ENCODE peak calls at places on chromosomes 16 and 17, in nine cellular contexts. O is AG04450, K is HTR-8/SVneo, N is H54, G is memory B cell, L is head of caudate nucleus, A is cardiac fibroblast, Q is fibroblast of pulmonary artery, I is activated T-cell treated with anti-CD3 and anti-CD28 coated beads for 48 hours. S is an unnamed sample.

GRCh38 chr16:66660422-66661209 is 35.9 kb downstream of the CMTM4 start:
- DNase-seq in O (peak), K (peak), N (peak), G (no peak), L (peak), A (peak), Q (peak), I (no peak), S (no peak)

GRCh38 chr17:48908047-48908843 is at the start of gene UBE2Z:
- DNase-seq in O (peak), K (peak), N (peak), G (peak), L (peak), A (peak), Q (peak), I (peak), S (peak)

GRCh38 chr17:5419959-5420653 is at the start of gene RPAIN:
- DNase-seq in O (no peak), K (peak), N (peak), G (no peak), L (peak), A (peak), Q (peak), I (peak), S (peak)

GRCh38 chr17:33725675-33726271 is 432.7 kb upstream of the ASIC2 start:
- DNase-seq in O (no peak), K (peak), N (peak), G (no peak), L (peak), A (peak), Q (peak), I (peak), S (no peak)

GRCh38 chr16:14286381-14287230 is 215.5 kb downstream of the MRTFB start:
- DNase-seq in O (no peak), K (no peak), N (no peak), G (peak), L (no peak), A (peak), Q (peak), I (no peak), S (no peak)

GRCh38 chr17:57388326-57388725 is 132.0 kb downstream of the MSI2 start:
- DNase-seq in O (no peak), K (no peak), N (no peak), G (no peak), L (no peak), A (no peak), Q (no peak), I (no peak), S (no peak)

GRCh38 chr17:49779730-49780220 is 8.7 kb upstream of the KAT7 start:
- DNase-seq in O (peak), K (peak), N (peak), G (no peak), L (no peak), A (peak), Q (peak), I (no peak), S (no peak)

GRCh38 chr16:87420401-87421368 is 28.5 kb downstream of the MAP1LC3B start:
- DNase-seq in O (no peak), K (no peak), N (no peak), G (no peak), L (no peak), A (no peak), Q (no peak), I (no peak), S (no peak)

GRCh38 chr16:64627781-64628180 is 494.1 kb downstream of the CDH11 start:
- DNase-seq in O (no peak), K (no peak), N (no peak), G (no peak), L (peak), A (no peak), Q (no peak), I (no peak), S (no peak)

GRCh38 chr17:17096438-17097178 is 54.4 kb downstream of the MPRIP start:
- DNase-seq in O (no peak), K (no peak), N (no peak), G (no peak), L (no peak), A (peak), Q (peak), I (no peak), S (no peak)

GRCh38 chr17:63926164-63926563 is 6.0 kb downstream of the CD79B start:
- DNase-seq in O (no peak), K (no peak), N (peak), G (no peak), L (no peak), A (no peak), Q (no peak), I (no peak), S (no peak)

GRCh38 chr17:66938656-66939055 is 25.9 kb upstream of the CACNG4 start:
- DNase-seq in O (no peak), K (no peak), N (no peak), G (no peak), L (no peak), A (no peak), Q (no peak), I (no peak), S (no peak)

GRCh38 chr17:46962374-46962790 is 16.7 kb downstream of the RPRML start:
- DNase-seq in O (peak), K (no peak), N (no peak), G (no peak), L (no peak), A (peak), Q (peak), I (no peak), S (no peak)

GRCh38 chr16:15975172-15975571 is 25.8 kb downstream of the ABCC1 start:
- DNase-seq in O (no peak), K (no peak), N (no peak), G (no peak), L (no peak), A (peak), Q (no peak), I (no peak), S (no peak)

GRCh38 chr16:2841606-2842339 is 11.7 kb downstream of the ZG16B start:
- DNase-seq in O (no peak), K (no peak), N (no peak), G (no peak), L (no peak), A (no peak), Q (no peak), I (no peak), S (no peak)

GRCh38 chr17:49696233-49696761 is 11.5 kb downstream of the SLC35B1 start:
- DNase-seq in O (no peak), K (no peak), N (no peak), G (no peak), L (no peak), A (no peak), Q (no peak), I (peak), S (no peak)

GRCh38 chr17:75005291-75005690 is 7.2 kb upstream of the MRPL58 start:
- DNase-seq in O (no peak), K (no peak), N (no peak), G (no peak), L (no peak), A (no peak), Q (no peak), I (no peak), S (no peak)

GRCh38 chr17:18129041-18129502 is 20.5 kb downstream of the MYO15A start:
- DNase-seq in O (peak), K (peak), N (peak), G (no peak), L (no peak), A (peak), Q (peak), I (no peak), S (no peak)

GRCh38 chr16:79089735-79090284 is 510.7 kb downstream of the MAF start:
- DNase-seq in O (no peak), K (no peak), N (no peak), G (no peak), L (no peak), A (no peak), Q (no peak), I (peak), S (no peak)

GRCh38 chr17:48054238-48055185 is 6.4 kb downstream of the NFE2L1 start:
- DNase-seq in O (no peak), K (no peak), N (no peak), G (no peak), L (peak), A (peak), Q (peak), I (no peak), S (no peak)

GRCh38 chr16:56700195-56700594 is 17.9 kb downstream of the MT1X start:
- DNase-seq in O (no peak), K (no peak), N (no peak), G (no peak), L (no peak), A (peak), Q (peak), I (no peak), S (no peak)

GRCh38 chr17:46770818-46771600 is 47.5 kb downstream of the WNT3 start:
- DNase-seq in O (no peak), K (peak), N (no peak), G (peak), L (peak), A (peak), Q (peak), I (peak), S (no peak)

GRCh38 chr16:57826706-57827625 is 24.7 kb upstream of the KIFC3 start:
- DNase-seq in O (no peak), K (no peak), N (no peak), G (no peak), L (no peak), A (no peak), Q (no peak), I (no peak), S (no peak)

GRCh38 chr17:61415374-61416210 is 15.9 kb downstream of the TBX2 start:
- DNase-seq in O (no peak), K (no peak), N (peak), G (no peak), L (no peak), A (no peak), Q (no peak), I (no peak), S (no peak)

GRCh38 chr17:65064452-65065019 is 8.0 kb upstream of the GNA13 start:
- DNase-seq in O (peak), K (no peak), N (peak), G (no peak), L (no peak), A (peak), Q (peak), I (no peak), S (no peak)

GRCh38 chr17:47797797-47798196 is 23.8 kb downstream of the OSBPL7 start:
- DNase-seq in O (no peak), K (no peak), N (no peak), G (no peak), L (no peak), A (no peak), Q (peak), I (no peak), S (no peak)

GRCh38 chr16:65244811-65245210 is 122.9 kb upstream of the CDH11 start:
- DNase-seq in O (no peak), K (no peak), N (no peak), G (no peak), L (no peak), A (no peak), Q (no peak), I (no peak), S (no peak)

GRCh38 chr16:17416461-17417221 is 54.1 kb downstream of the XYLT1 start:
- DNase-seq in O (no peak), K (no peak), N (no peak), G (peak), L (peak), A (peak), Q (peak), I (peak), S (no peak)

GRCh38 chr17:74130841-74131240 is 72.6 kb upstream of the RPL38 start:
- DNase-seq in O (no peak), K (no peak), N (no peak), G (no peak), L (no peak), A (no peak), Q (no peak), I (no peak), S (no peak)

GRCh38 chr17:63647936-63648335 is 25.7 kb downstream of the MAP3K3 start:
- DNase-seq in O (no peak), K (no peak), N (no peak), G (no peak), L (no peak), A (no peak), Q (no peak), I (no peak), S (no peak)

GRCh38 chr17:50476545-50477315 is 1.9 kb upstream of the RSAD1 start:
- DNase-seq in O (no peak), K (no peak), N (no peak), G (no peak), L (no peak), A (no peak), Q (no peak), I (no peak), S (no peak)

GRCh38 chr17:57086069-57086930 is 1.3 kb downstream of the AKAP1 start:
- DNase-seq in O (no peak), K (peak), N (peak), G (peak), L (no peak), A (no peak), Q (peak), I (peak), S (no peak)

GRCh38 chr16:8630205-8630953 is 8.9 kb downstream of the METTL22 start:
- DNase-seq in O (no peak), K (no peak), N (no peak), G (no peak), L (no peak), A (no peak), Q (no peak), I (no peak), S (no peak)

GRCh38 chr17:33981713-33982601 is 273.1 kb upstream of the CCL2 start:
- DNase-seq in O (no peak), K (no peak), N (no peak), G (no peak), L (no peak), A (no peak), Q (no peak), I (no peak), S (no peak)

GRCh38 chr17:49193513-49194296 is 16.7 kb downstream of the GNGT2 start:
- DNase-seq in O (no peak), K (peak), N (peak), G (peak), L (peak), A (peak), Q (peak), I (no peak), S (peak)

GRCh38 chr17:61806081-61806828 is 57.1 kb downstream of the BRIP1 start:
- DNase-seq in O (no peak), K (no peak), N (no peak), G (no peak), L (no peak), A (no peak), Q (no peak), I (no peak), S (no peak)

GRCh38 chr17:49001671-49002070 is 4.5 kb downstream of the IGF2BP1 start:
- DNase-seq in O (no peak), K (no peak), N (no peak), G (no peak), L (no peak), A (no peak), Q (no peak), I (no peak), S (no peak)